ENCODE peak calls at places on chromosomes 16 and 17, in eight cellular contexts. One of them, this sample, is unnamed.

GRCh38 chr17:40437095-40437732 is 6.0 kb upstream of the IGFBP4 start:
- DNase-seq in endothelial cell: no peak
- DNase-seq in transverse colon: no peak
- DNase-seq in neural progenitor cell: no peak
- DNase-seq in stimulated activated naive CD8-positive, alpha-beta T cell treated with anti-CD3 and anti-CD28 coated beads, Interleukin-15, amount 100 ng/mL, for 72 hours: no peak
- DNase-seq in HS-5: no peak
- DNase-seq in sciatic nerve: peak; percentile 50
- DNase-seq in mucosa of gallbladder: no peak
- DNase-seq in this sample: peak; percentile 73

GRCh38 chr17:78488156-78488555 is 89.0 kb downstream of the DNAH17 start:
- DNase-seq in transverse colon: no peak
- DNase-seq in mucosa of gallbladder: no peak
- DNase-seq in stimulated activated naive CD8-positive, alpha-beta T cell treated with anti-CD3 and anti-CD28 coated beads, Interleukin-15, amount 100 ng/mL, for 72 hours: no peak
- DNase-seq in sciatic nerve: no peak
- DNase-seq in HS-5: no peak
- DNase-seq in endothelial cell: no peak
- DNase-seq in neural progenitor cell: no peak
- DNase-seq in this sample: no peak

GRCh38 chr17:82835766-82836512 is 3.9 kb downstream of the ZNF750 start:
- DNase-seq in stimulated activated naive CD8-positive, alpha-beta T cell treated with anti-CD3 and anti-CD28 coated beads, Interleukin-15, amount 100 ng/mL, for 72 hours: no peak
- DNase-seq in transverse colon: no peak
- DNase-seq in mucosa of gallbladder: no peak
- DNase-seq in endothelial cell: no peak
- DNase-seq in neural progenitor cell: no peak
- DNase-seq in sciatic nerve: no peak
- DNase-seq in HS-5: no peak
- DNase-seq in this sample: no peak

GRCh38 chr16:69186642-69187386 is at the start of gene SNTB2:
- DNase-seq in HS-5: no peak
- DNase-seq in stimulated activated naive CD8-positive, alpha-beta T cell treated with anti-CD3 and anti-CD28 coated beads, Interleukin-15, amount 100 ng/mL, for 72 hours: peak; percentile 81
- DNase-seq in mucosa of gallbladder: peak; percentile 93
- DNase-seq in sciatic nerve: peak; percentile 97
- DNase-seq in endothelial cell: peak; percentile 89
- DNase-seq in transverse colon: peak; percentile 96
- DNase-seq in neural progenitor cell: peak; percentile 97
- DNase-seq in this sample: peak; percentile 86

GRCh38 chr16:50050802-50051201 is 15.0 kb upstream of the HEATR3 start:
- DNase-seq in HS-5: no peak
- DNase-seq in transverse colon: no peak
- DNase-seq in neural progenitor cell: no peak
- DNase-seq in endothelial cell: no peak
- DNase-seq in stimulated activated naive CD8-positive, alpha-beta T cell treated with anti-CD3 and anti-CD28 coated beads, Interleukin-15, amount 100 ng/mL, for 72 hours: no peak
- DNase-seq in sciatic nerve: no peak
- DNase-seq in mucosa of gallbladder: no peak
- DNase-seq in this sample: no peak

GRCh38 chr16:57588821-57589220 is 39.6 kb upstream of the ADGRG1 start:
- DNase-seq in neural progenitor cell: no peak
- DNase-seq in mucosa of gallbladder: peak; percentile 4
- DNase-seq in stimulated activated naive CD8-positive, alpha-beta T cell treated with anti-CD3 and anti-CD28 coated beads, Interleukin-15, amount 100 ng/mL, for 72 hours: no peak
- DNase-seq in endothelial cell: no peak
- DNase-seq in sciatic nerve: no peak
- DNase-seq in transverse colon: no peak
- DNase-seq in HS-5: no peak
- DNase-seq in this sample: no peak

GRCh38 chr17:76791053-76791980 is 53.4 kb downstream of the MFSD11 start:
- DNase-seq in stimulated activated naive CD8-positive, alpha-beta T cell treated with anti-CD3 and anti-CD28 coated beads, Interleukin-15, amount 100 ng/mL, for 72 hours: peak; percentile 33
- DNase-seq in HS-5: peak; percentile 28
- DNase-seq in mucosa of gallbladder: no peak
- DNase-seq in endothelial cell: no peak
- DNase-seq in neural progenitor cell: no peak
- DNase-seq in sciatic nerve: no peak
- DNase-seq in transverse colon: peak; percentile 63
- DNase-seq in this sample: peak; percentile 22

GRCh38 chr16:61858996-61859395 is 177.2 kb downstream of the CDH8 start:
- DNase-seq in neural progenitor cell: no peak
- DNase-seq in stimulated activated naive CD8-positive, alpha-beta T cell treated with anti-CD3 and anti-CD28 coated beads, Interleukin-15, amount 100 ng/mL, for 72 hours: no peak
- DNase-seq in mucosa of gallbladder: no peak
- DNase-seq in HS-5: peak; percentile 31
- DNase-seq in endothelial cell: no peak
- DNase-seq in transverse colon: no peak
- DNase-seq in sciatic nerve: no peak
- DNase-seq in this sample: no peak

This sample was measured in CMK.